ENCODE peak calls at places on chromosomes 5 and 9, in eight cellular contexts. V, C, N, W, D, Y, A and Q are unnamed samples. For H3K4me1, the result is how much of the 10 kb centered on the place peaks cover.

GRCh38 chr9:33446507-33447403 is 638 bp downstream of the AQP3 start:
- DNase-seq in V (peak), C (peak), N (peak), W (peak), D (peak), Y (peak), A (peak), Q (peak)

GRCh38 chr9:8816361-8816760 is 1016.8 kb upstream of the DMAC1 start:
- DNase-seq in V (no peak), C (no peak), N (no peak), W (no peak), D (peak), Y (no peak), A (no peak), Q (no peak)

GRCh38 chr5:61132559-61132958 is 29.7 kb downstream of the SMIM15 start:
- DNase-seq in V (no peak), C (no peak), N (no peak), W (no peak), D (peak), Y (no peak), A (peak), Q (no peak)

GRCh38 chr9:137514691-137515337 is 35.4 kb downstream of the PNPLA7 start:
- DNase-seq in V (no peak), C (no peak), N (no peak), W (no peak), D (no peak), Y (no peak), A (no peak), Q (no peak)

GRCh38 chr9:19208653-19209052 is 21.8 kb upstream of the DENND4C start:
- DNase-seq in V (no peak), C (no peak), N (no peak), W (no peak), D (no peak), Y (no peak), A (no peak), Q (no peak)

GRCh38 chr5:102450313-102450990 is 48.3 kb downstream of the SLCO6A1 start:
- DNase-seq in V (no peak), C (no peak), N (peak), W (no peak), D (no peak), Y (no peak), A (no peak), Q (no peak)

GRCh38 chr5:98510111-98510510 is 263.4 kb upstream of the RGMB start:
- DNase-seq in V (no peak), C (no peak), N (peak), W (no peak), D (peak), Y (peak), A (peak), Q (no peak)

GRCh38 chr9:72923077-72923476 is 29.8 kb downstream of the ALDH1A1 start:
- DNase-seq in V (no peak), C (no peak), N (no peak), W (no peak), D (no peak), Y (no peak), A (no peak), Q (no peak)

GRCh38 chr9:70049672-70050271 is 6.1 kb downstream of the MAMDC2 start:
- DNase-seq in V (peak), C (peak), N (no peak), W (peak), D (peak), Y (peak), A (no peak), Q (peak)

GRCh38 chr9:71515103-71515502 is 253.2 kb downstream of the CEMIP2 start:
- DNase-seq in V (no peak), C (no peak), N (no peak), W (no peak), D (no peak), Y (no peak), A (no peak), Q (no peak)

GRCh38 chr5:56814361-56814962 is 887 bp upstream of the MAP3K1 start:
- DNase-seq in V (peak), C (peak), N (peak), W (peak), D (no peak), Y (peak), A (no peak), Q (peak)

GRCh38 chr9:109355564-109356297 is 34.9 kb upstream of the EPB41L4B start:
- DNase-seq in V (no peak), C (no peak), N (no peak), W (no peak), D (no peak), Y (no peak), A (no peak), Q (no peak)

GRCh38 chr9:26413625-26414024 is 479.0 kb downstream of the CAAP1 start:
- DNase-seq in V (no peak), C (no peak), N (no peak), W (no peak), D (no peak), Y (no peak), A (no peak), Q (no peak)

GRCh38 chr9:91771027-91771426 is 179.0 kb downstream of the ROR2 start:
- DNase-seq in V (peak), C (no peak), N (peak), W (no peak), D (peak), Y (no peak), A (peak), Q (no peak)

GRCh38 chr9:133682961-133683493 is 46.9 kb downstream of the DBH start:
- DNase-seq in V (no peak), C (no peak), N (no peak), W (peak), D (no peak), Y (no peak), A (no peak), Q (no peak)

GRCh38 chr5:56516441-56516840 is 283.3 kb upstream of the ANKRD55 start:
- DNase-seq in V (no peak), C (no peak), N (no peak), W (no peak), D (no peak), Y (no peak), A (no peak), Q (no peak)

GRCh38 chr5:138711816-138712215 is 41.4 kb upstream of the CTNNA1 start:
- DNase-seq in V (no peak), C (no peak), N (no peak), W (no peak), D (no peak), Y (no peak), A (no peak), Q (no peak)

GRCh38 chr9:95157491-95158151 is 159.9 kb downstream of the FANCC start:
- DNase-seq in V (peak), C (peak), N (no peak), W (no peak), D (peak), Y (no peak), A (peak), Q (no peak)

GRCh38 chr9:115943591-115944165 is 209.9 kb upstream of the PAPPA start:
- DNase-seq in V (no peak), C (no peak), N (no peak), W (no peak), D (no peak), Y (no peak), A (no peak), Q (no peak)

GRCh38 chr5:143985832-143986485 is 174.0 kb downstream of the HMHB1 start:
- DNase-seq in V (no peak), C (no peak), N (no peak), W (no peak), D (peak), Y (no peak), A (peak), Q (no peak)

GRCh38 chr5:133996683-133997252 is 8.0 kb downstream of the VDAC1 start:
- DNase-seq in V (no peak), C (no peak), N (peak), W (no peak), D (peak), Y (no peak), A (no peak), Q (no peak)

GRCh38 chr5:127228540-127229184 is 61.9 kb upstream of the MEGF10 start:
- DNase-seq in V (no peak), C (no peak), N (peak), W (no peak), D (no peak), Y (no peak), A (no peak), Q (no peak)

GRCh38 chr9:130642926-130643325 is 21.5 kb upstream of the PRDM12 start:
- DNase-seq in V (no peak), C (no peak), N (no peak), W (no peak), D (no peak), Y (no peak), A (no peak), Q (no peak)

GRCh38 chr5:109866051-109866450 is 176.3 kb downstream of the MAN2A1 start:
- DNase-seq in V (no peak), C (no peak), N (no peak), W (no peak), D (peak), Y (no peak), A (peak), Q (no peak)

GRCh38 chr9:91898451-91899433 is 51.3 kb downstream of the ROR2 start:
- DNase-seq in V (no peak), C (no peak), N (peak), W (no peak), D (peak), Y (peak), A (peak), Q (no peak)

GRCh38 chr9:132708769-132709168 is 38.5 kb downstream of the GTF3C4 start:
- DNase-seq in V (no peak), C (no peak), N (no peak), W (no peak), D (no peak), Y (no peak), A (no peak), Q (no peak)

GRCh38 chr5:135343417-135343816 is 55.6 kb downstream of the MACROH2A1 start:
- DNase-seq in V (no peak), C (no peak), N (no peak), W (no peak), D (no peak), Y (no peak), A (no peak), Q (no peak)

GRCh38 chr9:8784813-8785212 is 985.2 kb upstream of the DMAC1 start:
- DNase-seq in V (no peak), C (no peak), N (no peak), W (no peak), D (no peak), Y (no peak), A (no peak), Q (no peak)

GRCh38 chr5:13188393-13188792 is 756.1 kb downstream of the DNAH5 start:
- DNase-seq in V (no peak), C (no peak), N (no peak), W (no peak), D (no peak), Y (no peak), A (peak), Q (no peak)

GRCh38 chr5:106097308-106097707 is 1573.4 kb downstream of the EFNA5 start:
- DNase-seq in V (no peak), C (no peak), N (no peak), W (no peak), D (peak), Y (no peak), A (peak), Q (no peak)

GRCh38 chr5:115842089-115842881 is 550 bp downstream of the AP3S1 start:
- DNase-seq in V (no peak), C (no peak), N (no peak), W (no peak), D (no peak), Y (no peak), A (peak), Q (peak)

GRCh38 chr5:32193591-32193990 is 19.5 kb upstream of the GOLPH3 start:
- DNase-seq in V (peak), C (peak), N (no peak), W (peak), D (peak), Y (peak), A (peak), Q (peak)

GRCh38 chr5:57863661-57864060 is 381.1 kb upstream of the ACTBL2 start:
- DNase-seq in V (no peak), C (no peak), N (no peak), W (no peak), D (no peak), Y (no peak), A (peak), Q (no peak)

GRCh38 chr5:9339206-9339818 is 206.6 kb downstream of the SEMA5A start:
- DNase-seq in V (no peak), C (no peak), N (peak), W (no peak), D (no peak), Y (no peak), A (no peak), Q (no peak)

GRCh38 chr5:172110260-172110815 is 77.7 kb downstream of the STK10 start:
- DNase-seq in V (no peak), C (no peak), N (no peak), W (no peak), D (peak), Y (no peak), A (no peak), Q (peak)

GRCh38 chr9:3271581-3271980 is 254.2 kb downstream of the RFX3 start:
- DNase-seq in V (no peak), C (no peak), N (peak), W (no peak), D (no peak), Y (no peak), A (no peak), Q (no peak)

GRCh38 chr9:92769276-92769675 is 4.6 kb upstream of the BICD2 start:
- DNase-seq in V (no peak), C (no peak), N (no peak), W (no peak), D (no peak), Y (no peak), A (no peak), Q (no peak)

DNA sequence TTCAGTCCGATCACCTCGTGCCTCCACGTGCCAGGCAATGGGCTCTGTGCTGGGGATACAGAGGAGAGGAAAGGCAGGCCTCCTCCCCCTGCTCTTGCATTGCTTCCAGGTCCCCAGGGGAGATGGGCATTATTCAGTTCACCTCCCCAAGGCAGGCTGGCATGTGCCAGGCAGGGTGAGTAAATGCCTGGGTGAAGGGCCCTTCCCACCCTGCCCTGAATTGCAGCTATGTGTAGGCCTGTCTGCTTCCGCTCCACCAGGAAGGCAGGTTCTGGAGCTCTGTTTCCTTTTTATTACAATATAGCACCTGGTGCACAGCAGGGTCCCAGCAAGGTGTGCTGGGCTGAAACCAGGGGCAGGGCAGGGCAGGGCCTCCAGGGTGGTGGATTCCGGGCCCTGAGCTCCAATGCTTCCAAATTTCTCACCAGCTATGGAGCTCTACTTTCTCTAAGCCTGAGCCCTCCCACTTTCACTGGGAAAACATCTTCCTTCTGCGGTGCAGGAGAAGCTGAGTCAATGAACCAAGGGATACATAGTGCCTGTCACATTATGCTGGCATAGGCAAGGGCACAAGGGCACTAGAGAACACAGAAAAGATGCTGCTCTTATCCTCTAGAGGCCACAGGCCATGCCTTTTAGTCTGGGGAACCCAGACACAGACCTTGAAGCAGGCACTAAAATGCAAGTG is 42.0 kb downstream of the SHB start:
- DNase-seq in V (no peak), C (no peak), N (no peak), W (no peak), D (no peak), Y (no peak), A (no peak), Q (no peak)
- H3K4me1 ChIP-seq in V (under half), C (under half), N (under half), W (half or more), D (under half), Y (half or more), A (half or more), Q (half or more)

GRCh38 chr9:120846906-120847305 is 4.2 kb upstream of the PSMD5 start:
- DNase-seq in V (no peak), C (no peak), N (no peak), W (no peak), D (peak), Y (no peak), A (peak), Q (no peak)
- H3K4me1 ChIP-seq in V (under half), C (under half), N (under half), W (under half), D (under half), Y (under half), A (under half), Q (under half)

DNA sequence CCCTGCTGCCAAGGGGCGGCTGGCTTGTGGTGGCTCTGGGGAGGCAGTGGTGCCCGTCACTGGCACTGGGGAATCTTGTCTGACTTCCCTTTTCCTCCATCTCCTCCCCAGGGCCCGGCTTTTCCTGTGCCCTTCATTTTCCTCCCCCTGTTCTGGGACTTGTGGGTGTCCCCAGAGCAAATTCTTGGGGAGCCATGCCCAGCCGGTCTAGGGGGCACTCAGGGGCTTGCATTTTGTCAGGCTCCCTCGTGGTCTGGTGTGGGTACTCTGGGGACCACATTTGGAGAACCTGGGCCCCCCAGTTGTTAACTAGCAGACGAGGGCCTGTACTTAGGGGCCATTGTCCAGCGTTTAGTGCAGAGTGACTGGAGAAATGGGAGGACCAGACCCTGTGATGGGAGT is 105.2 kb upstream of the IER5L start:
- DNase-seq in V (no peak), C (peak), N (no peak), W (no peak), D (no peak), Y (no peak), A (no peak), Q (no peak)
- H3K4me1 ChIP-seq in V (under half), C (under half), N (under half), W (under half), D (under half), Y (under half), A (under half), Q (under half)

GRCh38 chr5:91176288-91177016 is 206.7 kb downstream of the ARRDC3 start:
- DNase-seq in V (no peak), C (no peak), N (no peak), W (no peak), D (no peak), Y (no peak), A (peak), Q (no peak)
- H3K4me1 ChIP-seq in V (under half), C (under half), N (under half), W (under half), D (under half), Y (under half), A (under half), Q (under half)

GRCh38 chr5:10624679-10625078 is 60.8 kb downstream of the ANKRD33B start:
- DNase-seq in V (no peak), C (no peak), N (no peak), W (no peak), D (no peak), Y (no peak), A (no peak), Q (no peak)
- H3K4me1 ChIP-seq in V (under half), C (under half), N (under half), W (under half), D (under half), Y (under half), A (under half), Q (under half)

DNA sequence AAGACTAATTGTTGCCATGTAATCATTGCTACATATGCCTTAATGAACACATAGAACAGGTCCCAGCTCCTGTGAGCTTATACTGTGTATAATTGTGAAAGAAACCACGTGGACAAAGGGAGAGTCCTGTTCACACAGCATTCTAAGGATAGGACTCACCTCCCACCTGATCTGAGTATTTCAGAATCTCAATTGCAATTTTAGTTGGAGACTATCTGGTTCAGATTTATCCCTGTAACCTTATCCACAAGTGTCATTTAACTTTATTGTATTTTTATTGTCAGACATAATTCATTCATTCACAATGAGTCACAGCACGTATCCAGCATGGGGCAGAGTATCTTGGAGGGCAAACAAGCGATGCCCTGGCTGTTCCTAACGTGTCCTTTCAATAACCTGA is 448.3 kb downstream of the NTRK2 start:
- DNase-seq in V (no peak), C (no peak), N (no peak), W (no peak), D (no peak), Y (no peak), A (no peak), Q (no peak)
- H3K4me1 ChIP-seq in V (under half), C (under half), N (under half), W (under half), D (under half), Y (under half), A (under half), Q (under half)